ENCODE peak calls at places on chromosomes 2 and 18, in six cellular contexts. U, P, A, E, W and V are unnamed samples.
A peak's percentile ranks its signal among the peaks of the same experiment; 100 is the strongest.

GRCh38 chr2:38528008-38528442 is 74.7 kb downstream of the HNRNPLL start:
- DNase-seq in P (peak; percentile 50), A (no peak), U (no peak), E (peak; percentile 40), W (no peak), V (peak; percentile 43)

GRCh38 chr18:75070625-75071483 is 138.1 kb downstream of the PTGR3 start:
- DNase-seq in W (peak; percentile 96), P (no peak), E (no peak), A (peak; percentile 74), U (peak; percentile 74), V (peak; percentile 98)

GRCh38 chr2:101704816-101705565 is 7.5 kb downstream of the MAP4K4 start:
- DNase-seq in P (no peak), U (no peak), A (no peak), W (no peak), E (no peak), V (peak; percentile 34)

GRCh38 chr2:238642973-238643372 is 204.9 kb upstream of the TWIST2 start:
- DNase-seq in U (no peak), A (no peak), E (no peak), W (no peak), P (no peak), V (no peak)

GRCh38 chr18:44803019-44803650 is 122.4 kb downstream of the SETBP1 start:
- DNase-seq in P (peak; percentile 55), A (no peak), E (peak; percentile 24), W (no peak), U (peak; percentile 75), V (no peak)

GRCh38 chr2:85768713-85769112 is 14.9 kb downstream of the ATOH8 start:
- DNase-seq in E (peak; percentile 84), A (no peak), U (no peak), W (no peak), P (peak; percentile 89), V (no peak)

GRCh38 chr2:23757686-23758433 is 169.1 kb downstream of the ATAD2B start:
- DNase-seq in U (no peak), W (no peak), E (no peak), P (peak; percentile 33), A (no peak), V (peak; percentile 93)

GRCh38 chr2:127580167-127581049 is 44.9 kb downstream of the MYO7B start:
- DNase-seq in U (no peak), A (no peak), E (no peak), W (peak; percentile 85), P (no peak), V (no peak)

GRCh38 chr2:135245055-135245454 is 193.0 kb downstream of the RAB3GAP1 start:
- DNase-seq in A (no peak), U (no peak), E (no peak), W (no peak), P (no peak), V (peak; percentile 93)

GRCh38 chr18:12278153-12278764 is 24.1 kb downstream of the CIDEA start:
- DNase-seq in P (peak; percentile 45), U (no peak), E (no peak), A (no peak), W (no peak), V (peak; percentile 34)

GRCh38 chr18:12279781-12280531 is 25.8 kb downstream of the CIDEA start:
- DNase-seq in P (peak; percentile 76), W (no peak), E (no peak), U (no peak), A (no peak), V (no peak)

GRCh38 chr18:12276736-12277554 is 22.8 kb downstream of the CIDEA start:
- DNase-seq in U (no peak), P (no peak), A (no peak), E (no peak), W (no peak), V (no peak)

GRCh38 chr18:12281861-12282260 is 26.2 kb upstream of the TUBB6 start:
- DNase-seq in A (no peak), U (no peak), W (no peak), P (no peak), E (no peak), V (no peak)

GRCh38 chr18:12278765-12279682 is 24.9 kb downstream of the CIDEA start:
- DNase-seq in U (peak; percentile 93), E (peak; percentile 86), P (peak; percentile 95), A (no peak), W (no peak), V (peak; percentile 84)
- H3K4me3 ChIP-seq in U (peak overlapping the region; percentile 46), E (peak overlapping the region; percentile 63), P (peak overlapping the region; percentile 46), A (no peak overlapping the region), W (peak overlapping the region; percentile 39), V (peak overlapping the region; percentile 22)

GRCh38 chr2:58899692-58900091 is 658.6 kb upstream of the FANCL start:
- DNase-seq in U (no peak), A (no peak), E (no peak), W (no peak), P (no peak), V (no peak)

GRCh38 chr2:58904091-58904490 is 663.0 kb upstream of the FANCL start:
- DNase-seq in P (no peak), W (no peak), E (no peak), A (no peak), U (no peak), V (no peak)

GRCh38 chr2:58903427-58903826 is 662.3 kb upstream of the FANCL start:
- DNase-seq in A (no peak), P (no peak), W (no peak), E (no peak), U (no peak), V (no peak)

GRCh38 chr2:58896600-58896999 is 655.5 kb upstream of the FANCL start:
- DNase-seq in P (peak; percentile 24), E (no peak), U (no peak), A (no peak), W (no peak), V (no peak)

GRCh38 chr2:58900664-58901063 is 659.5 kb upstream of the FANCL start:
- DNase-seq in P (no peak), U (no peak), W (no peak), A (no peak), E (no peak), V (no peak)
- H3K36me3 ChIP-seq in P (no peaks in the 10 kb centered on the region), U (no peaks in the 10 kb centered on the region), W (no peaks in the 10 kb centered on the region), A (no peaks in the 10 kb centered on the region), E (no peaks in the 10 kb centered on the region), V (no peaks in the 10 kb centered on the region)

GRCh38 chr2:229445501-229446294 is 174.6 kb upstream of the PID1 start:
- DNase-seq in P (peak; percentile 57), W (no peak), U (no peak), E (peak; percentile 31), A (no peak), V (peak; percentile 25)
- H3K4me3 ChIP-seq in P (no peak overlapping the region), W (no peak overlapping the region), U (no peak overlapping the region), E (peak overlapping the region; percentile 33), A (no peak overlapping the region), V (no peak overlapping the region)

DNA sequence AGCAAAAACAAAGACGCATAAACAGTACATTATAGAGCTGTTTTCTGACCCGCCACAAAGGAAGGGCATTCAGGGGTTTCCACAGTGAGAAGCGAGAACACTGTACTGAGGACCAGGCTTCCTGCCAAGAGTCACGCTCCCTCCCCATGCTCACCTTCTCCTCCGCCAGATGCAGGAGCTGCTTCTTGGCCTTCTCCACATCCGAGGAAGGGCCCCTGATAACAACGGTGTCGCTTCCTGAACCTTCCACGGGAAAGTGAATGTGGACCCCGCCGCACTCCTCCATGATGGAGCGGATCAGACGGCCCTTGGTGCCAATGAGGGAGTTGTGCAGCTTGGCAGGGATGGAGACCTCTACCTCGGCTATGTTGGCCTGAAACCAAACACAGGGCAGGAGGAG is 53.8 kb downstream of the ANO7 start:
- DNase-seq in A (no peak), W (no peak), U (no peak), E (no peak), P (no peak), V (no peak)
- H3K36me3 ChIP-seq in A (peaks cover 79% of the 10 kb centered on the region), W (no peaks in the 10 kb centered on the region), U (peaks cover 63% of the 10 kb centered on the region), E (peaks cover 99% of the 10 kb centered on the region), P (peaks cover 100% of the 10 kb centered on the region), V (peaks cover 60% of the 10 kb centered on the region)

GRCh38 chr2:241882090-241882625 is 12.6 kb downstream of the RTP5 start:
- DNase-seq in P (peak; percentile 61), E (peak; percentile 59), A (no peak), W (no peak), U (peak; percentile 90), V (no peak)
- H3K4me3 ChIP-seq in P (peak overlapping the region; percentile 49), E (peak overlapping the region; percentile 67), A (peak overlapping the region; percentile 95), W (peak overlapping the region; percentile 59), U (no peak overlapping the region), V (peak overlapping the region; percentile 66)

GRCh38 chr2:46749042-46749461 is 166.6 kb downstream of the MCFD2 start:
- DNase-seq in A (no peak), U (no peak), P (no peak), W (no peak), E (no peak), V (peak; percentile 97)

GRCh38 chr2:46751897-46752296 is 163.7 kb downstream of the MCFD2 start:
- DNase-seq in A (no peak), U (no peak), E (no peak), W (no peak), P (no peak), V (no peak)

GRCh38 chr2:46747297-46747818 is 168.2 kb downstream of the MCFD2 start:
- DNase-seq in E (no peak), P (no peak), U (no peak), W (no peak), A (no peak), V (no peak)

GRCh38 chr2:46743021-46743420 is 172.6 kb downstream of the MCFD2 start:
- DNase-seq in A (no peak), U (no peak), W (no peak), P (no peak), E (no peak), V (no peak)

GRCh38 chr2:46748121-46748520 is 167.5 kb downstream of the MCFD2 start:
- DNase-seq in P (no peak), E (no peak), W (no peak), U (no peak), A (no peak), V (no peak)
- H3K36me3 ChIP-seq in P (no peaks in the 10 kb centered on the region), E (no peaks in the 10 kb centered on the region), W (no peaks in the 10 kb centered on the region), U (no peaks in the 10 kb centered on the region), A (no peaks in the 10 kb centered on the region), V (no peaks in the 10 kb centered on the region)

GRCh38 chr2:27275211-27276150 is at the start of gene DNAJC5G:
- DNase-seq in U (no peak), E (no peak), A (no peak), W (no peak), P (no peak), V (no peak)

GRCh38 chr2:27270680-27271079 is 4.6 kb upstream of the DNAJC5G start:
- DNase-seq in U (no peak), W (no peak), E (no peak), P (no peak), A (no peak), V (no peak)

GRCh38 chr2:27273123-27273522 is 2.1 kb upstream of the DNAJC5G start:
- DNase-seq in P (no peak), U (no peak), W (no peak), A (no peak), E (no peak), V (no peak)

GRCh38 chr2:27271631-27272340 is 3.4 kb upstream of the DNAJC5G start:
- DNase-seq in P (peak; percentile 69), E (no peak), U (no peak), A (no peak), W (no peak), V (no peak)
- H3K4me3 ChIP-seq in P (no peak overlapping the region), E (no peak overlapping the region), U (no peak overlapping the region), A (no peak overlapping the region), W (no peak overlapping the region), V (no peak overlapping the region)